ENCODE peak calls at places on chromosomes 1 and 21, in five cellular contexts. P, I, Y, N and J are unnamed samples.

GRCh38 chr1:205601209-205601608 is 30.6 kb downstream of the ELK4 start:
- DNase-seq in I (no peak), P (no peak), N (no peak), Y (no peak), J (no peak)

GRCh38 chr1:206738370-206739366 is 31.9 kb upstream of the IL19 start:
- DNase-seq in I (no peak), P (no peak), Y (no peak), N (no peak), J (no peak)

GRCh38 chr1:87979079-87979478 is 650.4 kb downstream of the LMO4 start:
- DNase-seq in Y (no peak), P (no peak), I (no peak), N (no peak), J (no peak)

GRCh38 chr1:228902781-228903572 is 167.7 kb downstream of the RHOU start:
- DNase-seq in N (peak; percentile 32), I (no peak), Y (no peak), P (peak; percentile 49), J (peak; percentile 80)

GRCh38 chr1:232223309-232223708 is 406.6 kb downstream of the SIPA1L2 start:
- DNase-seq in Y (no peak), I (no peak), N (no peak), P (no peak), J (no peak)

GRCh38 chr1:109770331-109771095 is 6.8 kb upstream of the EPS8L3 start:
- DNase-seq in I (no peak), P (peak; percentile 44), Y (peak; percentile 60), N (peak; percentile 88), J (peak; percentile 70)

GRCh38 chr1:196063952-196064351 is 544.3 kb downstream of the KCNT2 start:
- DNase-seq in I (no peak), N (no peak), Y (no peak), P (no peak), J (no peak)

GRCh38 chr1:100883963-100884362 is 10.7 kb downstream of the EXTL2 start:
- DNase-seq in N (no peak), Y (no peak), P (no peak), I (no peak), J (no peak)

GRCh38 chr1:75655931-75656330 is 45.0 kb upstream of the SLC44A5 start:
- DNase-seq in P (no peak), Y (no peak), N (no peak), I (no peak), J (no peak)

GRCh38 chr1:7474786-7475502 is 296.2 kb upstream of the VAMP3 start:
- DNase-seq in N (no peak), I (no peak), P (no peak), Y (no peak), J (no peak)

GRCh38 chr21:43712268-43712942 is 6.5 kb upstream of the PDXK start:
- DNase-seq in P (no peak), N (no peak), I (no peak), Y (peak; percentile 87), J (no peak)

GRCh38 chr1:165671531-165671930 is 26.8 kb downstream of the ALDH9A1 start:
- DNase-seq in I (no peak), P (no peak), Y (no peak), N (no peak), J (no peak)

GRCh38 chr1:8374356-8374755 is 56.4 kb downstream of the SLC45A1 start:
- DNase-seq in I (no peak), Y (no peak), P (no peak), N (no peak), J (no peak)

GRCh38 chr1:24237046-24237371 is 49.9 kb upstream of the IFNLR1 start:
- DNase-seq in P (no peak), I (no peak), Y (no peak), N (no peak), J (no peak)

GRCh38 chr1:36133484-36133883 is 8.5 kb upstream of the COL8A2 start:
- DNase-seq in N (peak; percentile 26), P (no peak), I (no peak), Y (no peak), J (no peak)

GRCh38 chr1:58782308-58783089 is 1.3 kb downstream of the JUN start:
- DNase-seq in Y (peak; percentile 86), P (peak; percentile 64), I (peak; percentile 43), N (peak; percentile 61), J (peak; percentile 18)

GRCh38 chr21:32708069-32708468 is 19.7 kb downstream of the SYNJ1 start:
- DNase-seq in Y (no peak), P (no peak), I (no peak), N (no peak), J (no peak)